ENCODE peak calls at places on chromosomes 11 and 22, in four cellular contexts. One of them, this sample, is unnamed.

GRCh38 chr11:44006882-44007495 is 40.8 kb upstream of the ACCSL start:
- DNase-seq in fibroblast of mammary gland: no peak
- DNase-seq in occipital lobe: no peak
- DNase-seq in posterior vena cava: peak
- DNase-seq in this sample: no peak

GRCh38 chr11:2289350-2289749 is 12.4 kb downstream of the C11orf21 start:
- DNase-seq in occipital lobe: no peak
- DNase-seq in fibroblast of mammary gland: no peak
- DNase-seq in posterior vena cava: peak
- DNase-seq in this sample: no peak

GRCh38 chr22:46584081-46584903 is 35.9 kb upstream of the GRAMD4 start:
- DNase-seq in occipital lobe: no peak
- DNase-seq in fibroblast of mammary gland: peak
- DNase-seq in posterior vena cava: no peak
- DNase-seq in this sample: no peak

GRCh38 chr11:79054636-79055035 is 386.2 kb downstream of the TENM4 start:
- DNase-seq in posterior vena cava: no peak
- DNase-seq in fibroblast of mammary gland: peak
- DNase-seq in occipital lobe: no peak
- DNase-seq in this sample: peak

GRCh38 chr11:45857834-45858492 is 10.7 kb downstream of the CRY2 start:
- DNase-seq in occipital lobe: no peak
- DNase-seq in posterior vena cava: peak
- DNase-seq in fibroblast of mammary gland: peak
- DNase-seq in this sample: peak

GRCh38 chr11:72630104-72630852 is 43.9 kb downstream of the PDE2A start:
- DNase-seq in posterior vena cava: no peak
- DNase-seq in occipital lobe: no peak
- DNase-seq in fibroblast of mammary gland: no peak
- DNase-seq in this sample: no peak

GRCh38 chr11:126417463-126417862 is 62.0 kb downstream of the ST3GAL4 start:
- DNase-seq in posterior vena cava: no peak
- DNase-seq in occipital lobe: no peak
- DNase-seq in fibroblast of mammary gland: no peak
- DNase-seq in this sample: no peak

GRCh38 chr11:89495951-89496350 is 4.8 kb upstream of the NOX4 start:
- DNase-seq in posterior vena cava: peak
- DNase-seq in occipital lobe: no peak
- DNase-seq in fibroblast of mammary gland: peak
- DNase-seq in this sample: peak

GRCh38 chr11:128157423-128158298 is 429.7 kb downstream of the ETS1 start:
- DNase-seq in fibroblast of mammary gland: peak
- DNase-seq in posterior vena cava: no peak
- DNase-seq in occipital lobe: peak
- DNase-seq in this sample: peak

GRCh38 chr11:57502376-57502775 is 13.1 kb downstream of the SLC43A1 start:
- DNase-seq in fibroblast of mammary gland: no peak
- DNase-seq in posterior vena cava: no peak
- DNase-seq in occipital lobe: no peak
- DNase-seq in this sample: no peak

GRCh38 chr22:47626428-47627390 is 864.3 kb downstream of the TBC1D22A start:
- DNase-seq in occipital lobe: no peak
- DNase-seq in posterior vena cava: no peak
- DNase-seq in fibroblast of mammary gland: no peak
- DNase-seq in this sample: no peak

GRCh38 chr11:108122166-108122628 is 830 bp downstream of the ACAT1 start:
- DNase-seq in posterior vena cava: no peak
- DNase-seq in fibroblast of mammary gland: peak
- DNase-seq in occipital lobe: no peak
- DNase-seq in this sample: peak

GRCh38 chr11:86990520-86990919 is 35.3 kb upstream of the FZD4 start:
- DNase-seq in posterior vena cava: no peak
- DNase-seq in fibroblast of mammary gland: peak
- DNase-seq in occipital lobe: no peak
- DNase-seq in this sample: peak

GRCh38 chr11:11149671-11150459 is 203.2 kb downstream of the CSNK2A3 start:
- DNase-seq in posterior vena cava: no peak
- DNase-seq in occipital lobe: no peak
- DNase-seq in fibroblast of mammary gland: no peak
- DNase-seq in this sample: no peak

GRCh38 chr22:23563111-23563510 is 17.0 kb downstream of the IGLL1 start:
- DNase-seq in occipital lobe: no peak
- DNase-seq in posterior vena cava: peak
- DNase-seq in fibroblast of mammary gland: no peak
- DNase-seq in this sample: no peak

GRCh38 chr11:95469268-95469667 is 238.3 kb upstream of the SESN3 start:
- DNase-seq in fibroblast of mammary gland: peak
- DNase-seq in occipital lobe: no peak
- DNase-seq in posterior vena cava: no peak
- DNase-seq in this sample: peak

GRCh38 chr22:37187891-37188761 is at the start of gene C1QTNF6:
- DNase-seq in occipital lobe: no peak
- DNase-seq in fibroblast of mammary gland: peak
- DNase-seq in posterior vena cava: peak
- DNase-seq in this sample: peak

GRCh38 chr11:114762437-114762836 is 84.1 kb downstream of the NXPE2 start:
- DNase-seq in posterior vena cava: peak
- DNase-seq in occipital lobe: no peak
- DNase-seq in fibroblast of mammary gland: peak
- DNase-seq in this sample: peak

GRCh38 chr11:116376547-116376946 is 396.2 kb downstream of the BUD13 start:
- DNase-seq in occipital lobe: no peak
- DNase-seq in posterior vena cava: no peak
- DNase-seq in fibroblast of mammary gland: no peak
- DNase-seq in this sample: no peak

GRCh38 chr11:62592989-62593421 is 1.7 kb upstream of the TUT1 start:
- DNase-seq in occipital lobe: no peak
- DNase-seq in fibroblast of mammary gland: no peak
- DNase-seq in posterior vena cava: no peak
- DNase-seq in this sample: no peak

GRCh38 chr22:16824718-16825687 is at the start of gene XKR3:
- DNase-seq in occipital lobe: no peak
- DNase-seq in posterior vena cava: no peak
- DNase-seq in fibroblast of mammary gland: peak
- DNase-seq in this sample: no peak

GRCh38 chr11:28529540-28530410 is 421.6 kb downstream of the METTL15 start:
- DNase-seq in occipital lobe: no peak
- DNase-seq in fibroblast of mammary gland: peak
- DNase-seq in posterior vena cava: no peak
- DNase-seq in this sample: peak

GRCh38 chr11:556175-556699 is 4.3 kb downstream of the LMNTD2 start:
- DNase-seq in occipital lobe: no peak
- DNase-seq in fibroblast of mammary gland: no peak
- DNase-seq in posterior vena cava: no peak
- DNase-seq in this sample: no peak

GRCh38 chr11:10990637-10991036 is 132.8 kb upstream of the ZBED5 start:
- DNase-seq in occipital lobe: no peak
- DNase-seq in fibroblast of mammary gland: peak
- DNase-seq in posterior vena cava: no peak
- DNase-seq in this sample: no peak

GRCh38 chr11:63660972-63661371 is 10.2 kb downstream of the ATL3 start:
- DNase-seq in occipital lobe: no peak
- DNase-seq in posterior vena cava: no peak
- DNase-seq in fibroblast of mammary gland: no peak
- DNase-seq in this sample: no peak

GRCh38 chr11:116373107-116373506 is 399.7 kb downstream of the BUD13 start:
- DNase-seq in fibroblast of mammary gland: no peak
- DNase-seq in posterior vena cava: no peak
- DNase-seq in occipital lobe: no peak
- DNase-seq in this sample: no peak

GRCh38 chr22:41876275-41876674 is 38.6 kb downstream of the SHISA8 start:
- DNase-seq in fibroblast of mammary gland: peak
- DNase-seq in occipital lobe: no peak
- DNase-seq in posterior vena cava: no peak
- DNase-seq in this sample: peak

GRCh38 chr11:61912991-61913698 is 4.2 kb downstream of the RAB3IL1 start:
- DNase-seq in occipital lobe: no peak
- DNase-seq in posterior vena cava: peak
- DNase-seq in fibroblast of mammary gland: no peak
- DNase-seq in this sample: no peak

GRCh38 chr22:40240671-40241070 is 62.9 kb downstream of the TNRC6B start:
- DNase-seq in fibroblast of mammary gland: no peak
- DNase-seq in occipital lobe: no peak
- DNase-seq in posterior vena cava: no peak
- DNase-seq in this sample: no peak

GRCh38 chr11:70448983-70449567 is 50.7 kb downstream of the CTTN start:
- DNase-seq in fibroblast of mammary gland: no peak
- DNase-seq in occipital lobe: no peak
- DNase-seq in posterior vena cava: no peak
- DNase-seq in this sample: no peak

GRCh38 chr11:9689721-9690120 is 25.8 kb downstream of the SWAP70 start:
- DNase-seq in posterior vena cava: no peak
- DNase-seq in occipital lobe: no peak
- DNase-seq in fibroblast of mammary gland: peak
- DNase-seq in this sample: peak

GRCh38 chr11:74185695-74186094 is 14.6 kb downstream of the PPME1 start:
- DNase-seq in fibroblast of mammary gland: no peak
- DNase-seq in posterior vena cava: no peak
- DNase-seq in occipital lobe: no peak
- DNase-seq in this sample: peak

GRCh38 chr11:34299284-34299961 is 58.4 kb downstream of the ABTB2 start:
- DNase-seq in fibroblast of mammary gland: no peak
- DNase-seq in posterior vena cava: no peak
- DNase-seq in occipital lobe: no peak
- DNase-seq in this sample: no peak

GRCh38 chr11:23406131-23406819 is 546.0 kb upstream of the CCDC179 start:
- DNase-seq in fibroblast of mammary gland: no peak
- DNase-seq in posterior vena cava: peak
- DNase-seq in occipital lobe: no peak
- DNase-seq in this sample: no peak

GRCh38 chr11:134382257-134382656 is 29.8 kb downstream of the B3GAT1 start:
- DNase-seq in occipital lobe: no peak
- DNase-seq in posterior vena cava: no peak
- DNase-seq in fibroblast of mammary gland: no peak
- DNase-seq in this sample: no peak

GRCh38 chr11:134037093-134037908 is 31.6 kb upstream of the JAM3 start:
- DNase-seq in posterior vena cava: peak
- DNase-seq in occipital lobe: peak
- DNase-seq in fibroblast of mammary gland: peak
- DNase-seq in this sample: peak

GRCh38 chr22:40728731-40729189 is 49.5 kb downstream of the MCHR1 start:
- DNase-seq in fibroblast of mammary gland: no peak
- DNase-seq in occipital lobe: no peak
- DNase-seq in posterior vena cava: no peak
- DNase-seq in this sample: no peak

GRCh38 chr11:45414082-45414481 is 127.9 kb upstream of the SYT13 start:
- DNase-seq in occipital lobe: no peak
- DNase-seq in posterior vena cava: peak
- DNase-seq in fibroblast of mammary gland: no peak
- DNase-seq in this sample: no peak

GRCh38 chr22:28395920-28396447 is 283.7 kb downstream of the TTC28 start:
- DNase-seq in posterior vena cava: no peak
- DNase-seq in occipital lobe: no peak
- DNase-seq in fibroblast of mammary gland: peak
- DNase-seq in this sample: peak

This sample was measured in foreskin fibroblast.